ENCODE peak calls at places on chromosomes 16 and 17, in nine cellular contexts. One of them, this sample, is unnamed.

GRCh38 chr16:55341681-55342080 is 17.7 kb downstream of the IRX6 start:
- DNase-seq in stimulated activated CD8-positive, alpha-beta memory T cell treated with anti-CD3 and anti-CD28 coated beads, Interleukin-12 subunit alpha, Interleukin-12 subunit beta, amount 100 ng/mL, for 4 hours: no peak
- DNase-seq in T1000: no peak
- DNase-seq in mucosa of gallbladder: no peak
- DNase-seq in NK-92 treated with Interleukin-12 subunit alpha and Interleukin-12 subunit beta, amount 100 ng/mL, for 24 hours: no peak
- DNase-seq in GM20000: no peak
- DNase-seq in ELF-1: no peak
- DNase-seq in stimulated activated naive CD8-positive, alpha-beta T cell treated with anti-CD3 and anti-CD28 coated beads, Interleukin-15, amount 100 ng/mL, for 72 hours: no peak
- DNase-seq in neuronal stem cell: no peak
- DNase-seq in this sample: no peak

GRCh38 chr16:4390266-4391260 is 18.9 kb downstream of the VASN start:
- DNase-seq in T1000: no peak
- DNase-seq in mucosa of gallbladder: no peak
- DNase-seq in stimulated activated CD8-positive, alpha-beta memory T cell treated with anti-CD3 and anti-CD28 coated beads, Interleukin-12 subunit alpha, Interleukin-12 subunit beta, amount 100 ng/mL, for 4 hours: no peak
- DNase-seq in stimulated activated naive CD8-positive, alpha-beta T cell treated with anti-CD3 and anti-CD28 coated beads, Interleukin-15, amount 100 ng/mL, for 72 hours: no peak
- DNase-seq in NK-92 treated with Interleukin-12 subunit alpha and Interleukin-12 subunit beta, amount 100 ng/mL, for 24 hours: no peak
- DNase-seq in ELF-1: peak; percentile 47
- DNase-seq in neuronal stem cell: no peak
- DNase-seq in GM20000: no peak
- DNase-seq in this sample: no peak

GRCh38 chr17:21532763-21533385 is 156.7 kb downstream of the KCNJ12 start:
- DNase-seq in neuronal stem cell: no peak
- DNase-seq in GM20000: no peak
- DNase-seq in NK-92 treated with Interleukin-12 subunit alpha and Interleukin-12 subunit beta, amount 100 ng/mL, for 24 hours: no peak
- DNase-seq in stimulated activated CD8-positive, alpha-beta memory T cell treated with anti-CD3 and anti-CD28 coated beads, Interleukin-12 subunit alpha, Interleukin-12 subunit beta, amount 100 ng/mL, for 4 hours: no peak
- DNase-seq in ELF-1: no peak
- DNase-seq in stimulated activated naive CD8-positive, alpha-beta T cell treated with anti-CD3 and anti-CD28 coated beads, Interleukin-15, amount 100 ng/mL, for 72 hours: no peak
- DNase-seq in T1000: no peak
- DNase-seq in mucosa of gallbladder: no peak
- DNase-seq in this sample: no peak

GRCh38 chr16:3646348-3646920 is 8.1 kb upstream of the DNASE1 start:
- DNase-seq in ELF-1: peak; percentile 44
- DNase-seq in NK-92 treated with Interleukin-12 subunit alpha and Interleukin-12 subunit beta, amount 100 ng/mL, for 24 hours: no peak
- DNase-seq in stimulated activated CD8-positive, alpha-beta memory T cell treated with anti-CD3 and anti-CD28 coated beads, Interleukin-12 subunit alpha, Interleukin-12 subunit beta, amount 100 ng/mL, for 4 hours: no peak
- DNase-seq in GM20000: no peak
- DNase-seq in stimulated activated naive CD8-positive, alpha-beta T cell treated with anti-CD3 and anti-CD28 coated beads, Interleukin-15, amount 100 ng/mL, for 72 hours: no peak
- DNase-seq in neuronal stem cell: no peak
- DNase-seq in T1000: no peak
- DNase-seq in mucosa of gallbladder: peak; percentile 71
- DNase-seq in this sample: no peak

GRCh38 chr17:64992325-64992802 is 64.2 kb downstream of the GNA13 start:
- DNase-seq in stimulated activated CD8-positive, alpha-beta memory T cell treated with anti-CD3 and anti-CD28 coated beads, Interleukin-12 subunit alpha, Interleukin-12 subunit beta, amount 100 ng/mL, for 4 hours: no peak
- DNase-seq in neuronal stem cell: no peak
- DNase-seq in NK-92 treated with Interleukin-12 subunit alpha and Interleukin-12 subunit beta, amount 100 ng/mL, for 24 hours: no peak
- DNase-seq in GM20000: no peak
- DNase-seq in mucosa of gallbladder: no peak
- DNase-seq in stimulated activated naive CD8-positive, alpha-beta T cell treated with anti-CD3 and anti-CD28 coated beads, Interleukin-15, amount 100 ng/mL, for 72 hours: no peak
- DNase-seq in ELF-1: peak; percentile 77
- DNase-seq in T1000: peak; percentile 55
- DNase-seq in this sample: no peak

GRCh38 chr16:28532940-28533647 is 5.7 kb downstream of the NUPR1 start:
- DNase-seq in mucosa of gallbladder: no peak
- DNase-seq in stimulated activated naive CD8-positive, alpha-beta T cell treated with anti-CD3 and anti-CD28 coated beads, Interleukin-15, amount 100 ng/mL, for 72 hours: no peak
- DNase-seq in GM20000: no peak
- DNase-seq in T1000: no peak
- DNase-seq in neuronal stem cell: no peak
- DNase-seq in ELF-1: no peak
- DNase-seq in NK-92 treated with Interleukin-12 subunit alpha and Interleukin-12 subunit beta, amount 100 ng/mL, for 24 hours: no peak
- DNase-seq in stimulated activated CD8-positive, alpha-beta memory T cell treated with anti-CD3 and anti-CD28 coated beads, Interleukin-12 subunit alpha, Interleukin-12 subunit beta, amount 100 ng/mL, for 4 hours: no peak
- DNase-seq in this sample: no peak

GRCh38 chr17:65403616-65404015 is 157.8 kb downstream of the AXIN2 start:
- DNase-seq in stimulated activated CD8-positive, alpha-beta memory T cell treated with anti-CD3 and anti-CD28 coated beads, Interleukin-12 subunit alpha, Interleukin-12 subunit beta, amount 100 ng/mL, for 4 hours: no peak
- DNase-seq in neuronal stem cell: no peak
- DNase-seq in GM20000: no peak
- DNase-seq in NK-92 treated with Interleukin-12 subunit alpha and Interleukin-12 subunit beta, amount 100 ng/mL, for 24 hours: no peak
- DNase-seq in T1000: no peak
- DNase-seq in stimulated activated naive CD8-positive, alpha-beta T cell treated with anti-CD3 and anti-CD28 coated beads, Interleukin-15, amount 100 ng/mL, for 72 hours: no peak
- DNase-seq in mucosa of gallbladder: no peak
- DNase-seq in ELF-1: peak; percentile 47
- DNase-seq in this sample: no peak

GRCh38 chr16:67415872-67416793 is at the start of gene ZDHHC1:
- DNase-seq in neuronal stem cell: peak; percentile 69
- DNase-seq in GM20000: peak; percentile 91
- DNase-seq in mucosa of gallbladder: peak; percentile 64
- DNase-seq in ELF-1: peak; percentile 82
- DNase-seq in T1000: peak; percentile 45
- DNase-seq in stimulated activated CD8-positive, alpha-beta memory T cell treated with anti-CD3 and anti-CD28 coated beads, Interleukin-12 subunit alpha, Interleukin-12 subunit beta, amount 100 ng/mL, for 4 hours: peak; percentile 24
- DNase-seq in NK-92 treated with Interleukin-12 subunit alpha and Interleukin-12 subunit beta, amount 100 ng/mL, for 24 hours: no peak
- DNase-seq in stimulated activated naive CD8-positive, alpha-beta T cell treated with anti-CD3 and anti-CD28 coated beads, Interleukin-15, amount 100 ng/mL, for 72 hours: peak; percentile 67
- DNase-seq in this sample: peak; percentile 69

GRCh38 chr17:70969540-70970034 is 800.3 kb downstream of the KCNJ2 start:
- DNase-seq in mucosa of gallbladder: no peak
- DNase-seq in stimulated activated naive CD8-positive, alpha-beta T cell treated with anti-CD3 and anti-CD28 coated beads, Interleukin-15, amount 100 ng/mL, for 72 hours: no peak
- DNase-seq in ELF-1: no peak
- DNase-seq in T1000: no peak
- DNase-seq in GM20000: no peak
- DNase-seq in stimulated activated CD8-positive, alpha-beta memory T cell treated with anti-CD3 and anti-CD28 coated beads, Interleukin-12 subunit alpha, Interleukin-12 subunit beta, amount 100 ng/mL, for 4 hours: no peak
- DNase-seq in neuronal stem cell: no peak
- DNase-seq in NK-92 treated with Interleukin-12 subunit alpha and Interleukin-12 subunit beta, amount 100 ng/mL, for 24 hours: no peak
- DNase-seq in this sample: no peak

GRCh38 chr17:17191346-17191792 is 14.8 kb downstream of the PLD6 start:
- DNase-seq in NK-92 treated with Interleukin-12 subunit alpha and Interleukin-12 subunit beta, amount 100 ng/mL, for 24 hours: no peak
- DNase-seq in GM20000: no peak
- DNase-seq in T1000: no peak
- DNase-seq in ELF-1: peak; percentile 45
- DNase-seq in stimulated activated naive CD8-positive, alpha-beta T cell treated with anti-CD3 and anti-CD28 coated beads, Interleukin-15, amount 100 ng/mL, for 72 hours: no peak
- DNase-seq in neuronal stem cell: no peak
- DNase-seq in mucosa of gallbladder: no peak
- DNase-seq in stimulated activated CD8-positive, alpha-beta memory T cell treated with anti-CD3 and anti-CD28 coated beads, Interleukin-12 subunit alpha, Interleukin-12 subunit beta, amount 100 ng/mL, for 4 hours: no peak
- DNase-seq in this sample: no peak

GRCh38 chr16:81586421-81586820 is 141.8 kb downstream of the CMIP start:
- DNase-seq in GM20000: no peak
- DNase-seq in stimulated activated CD8-positive, alpha-beta memory T cell treated with anti-CD3 and anti-CD28 coated beads, Interleukin-12 subunit alpha, Interleukin-12 subunit beta, amount 100 ng/mL, for 4 hours: no peak
- DNase-seq in ELF-1: peak; percentile 82
- DNase-seq in neuronal stem cell: no peak
- DNase-seq in T1000: no peak
- DNase-seq in stimulated activated naive CD8-positive, alpha-beta T cell treated with anti-CD3 and anti-CD28 coated beads, Interleukin-15, amount 100 ng/mL, for 72 hours: no peak
- DNase-seq in NK-92 treated with Interleukin-12 subunit alpha and Interleukin-12 subunit beta, amount 100 ng/mL, for 24 hours: no peak
- DNase-seq in mucosa of gallbladder: no peak
- DNase-seq in this sample: no peak

GRCh38 chr17:46943511-46944393 is 20.8 kb downstream of the GOSR2 start:
- DNase-seq in T1000: no peak
- DNase-seq in ELF-1: peak; percentile 73
- DNase-seq in NK-92 treated with Interleukin-12 subunit alpha and Interleukin-12 subunit beta, amount 100 ng/mL, for 24 hours: no peak
- DNase-seq in GM20000: no peak
- DNase-seq in neuronal stem cell: no peak
- DNase-seq in mucosa of gallbladder: no peak
- DNase-seq in stimulated activated CD8-positive, alpha-beta memory T cell treated with anti-CD3 and anti-CD28 coated beads, Interleukin-12 subunit alpha, Interleukin-12 subunit beta, amount 100 ng/mL, for 4 hours: no peak
- DNase-seq in stimulated activated naive CD8-positive, alpha-beta T cell treated with anti-CD3 and anti-CD28 coated beads, Interleukin-15, amount 100 ng/mL, for 72 hours: no peak
- DNase-seq in this sample: no peak

GRCh38 chr16:51359141-51359960 is 208.3 kb upstream of the SALL1 start:
- DNase-seq in stimulated activated CD8-positive, alpha-beta memory T cell treated with anti-CD3 and anti-CD28 coated beads, Interleukin-12 subunit alpha, Interleukin-12 subunit beta, amount 100 ng/mL, for 4 hours: no peak
- DNase-seq in NK-92 treated with Interleukin-12 subunit alpha and Interleukin-12 subunit beta, amount 100 ng/mL, for 24 hours: no peak
- DNase-seq in stimulated activated naive CD8-positive, alpha-beta T cell treated with anti-CD3 and anti-CD28 coated beads, Interleukin-15, amount 100 ng/mL, for 72 hours: no peak
- DNase-seq in ELF-1: peak; percentile 88
- DNase-seq in neuronal stem cell: peak; percentile 88
- DNase-seq in T1000: no peak
- DNase-seq in GM20000: no peak
- DNase-seq in mucosa of gallbladder: peak; percentile 63
- DNase-seq in this sample: no peak

GRCh38 chr16:3358884-3359283 is 3.2 kb downstream of the OR2C1 start:
- DNase-seq in ELF-1: no peak
- DNase-seq in stimulated activated CD8-positive, alpha-beta memory T cell treated with anti-CD3 and anti-CD28 coated beads, Interleukin-12 subunit alpha, Interleukin-12 subunit beta, amount 100 ng/mL, for 4 hours: no peak
- DNase-seq in mucosa of gallbladder: no peak
- DNase-seq in neuronal stem cell: no peak
- DNase-seq in T1000: no peak
- DNase-seq in GM20000: no peak
- DNase-seq in NK-92 treated with Interleukin-12 subunit alpha and Interleukin-12 subunit beta, amount 100 ng/mL, for 24 hours: no peak
- DNase-seq in stimulated activated naive CD8-positive, alpha-beta T cell treated with anti-CD3 and anti-CD28 coated beads, Interleukin-15, amount 100 ng/mL, for 72 hours: no peak
- DNase-seq in this sample: no peak

GRCh38 chr17:43579570-43580140 is 33.5 kb upstream of the ETV4 start:
- DNase-seq in stimulated activated CD8-positive, alpha-beta memory T cell treated with anti-CD3 and anti-CD28 coated beads, Interleukin-12 subunit alpha, Interleukin-12 subunit beta, amount 100 ng/mL, for 4 hours: no peak
- DNase-seq in ELF-1: no peak
- DNase-seq in stimulated activated naive CD8-positive, alpha-beta T cell treated with anti-CD3 and anti-CD28 coated beads, Interleukin-15, amount 100 ng/mL, for 72 hours: no peak
- DNase-seq in T1000: peak; percentile 57
- DNase-seq in mucosa of gallbladder: no peak
- DNase-seq in neuronal stem cell: no peak
- DNase-seq in NK-92 treated with Interleukin-12 subunit alpha and Interleukin-12 subunit beta, amount 100 ng/mL, for 24 hours: no peak
- DNase-seq in GM20000: no peak
- DNase-seq in this sample: no peak

GRCh38 chr16:86335266-86336172 is 174.8 kb upstream of the FOXF1 start:
- DNase-seq in mucosa of gallbladder: no peak
- DNase-seq in GM20000: no peak
- DNase-seq in stimulated activated CD8-positive, alpha-beta memory T cell treated with anti-CD3 and anti-CD28 coated beads, Interleukin-12 subunit alpha, Interleukin-12 subunit beta, amount 100 ng/mL, for 4 hours: no peak
- DNase-seq in T1000: no peak
- DNase-seq in neuronal stem cell: no peak
- DNase-seq in NK-92 treated with Interleukin-12 subunit alpha and Interleukin-12 subunit beta, amount 100 ng/mL, for 24 hours: no peak
- DNase-seq in ELF-1: no peak
- DNase-seq in stimulated activated naive CD8-positive, alpha-beta T cell treated with anti-CD3 and anti-CD28 coated beads, Interleukin-15, amount 100 ng/mL, for 72 hours: no peak
- DNase-seq in this sample: no peak

GRCh38 chr16:24776486-24777220 is 47.2 kb downstream of the TNRC6A start:
- DNase-seq in stimulated activated naive CD8-positive, alpha-beta T cell treated with anti-CD3 and anti-CD28 coated beads, Interleukin-15, amount 100 ng/mL, for 72 hours: no peak
- DNase-seq in NK-92 treated with Interleukin-12 subunit alpha and Interleukin-12 subunit beta, amount 100 ng/mL, for 24 hours: no peak
- DNase-seq in mucosa of gallbladder: no peak
- DNase-seq in GM20000: no peak
- DNase-seq in ELF-1: no peak
- DNase-seq in T1000: no peak
- DNase-seq in neuronal stem cell: no peak
- DNase-seq in stimulated activated CD8-positive, alpha-beta memory T cell treated with anti-CD3 and anti-CD28 coated beads, Interleukin-12 subunit alpha, Interleukin-12 subunit beta, amount 100 ng/mL, for 4 hours: no peak
- DNase-seq in this sample: no peak

GRCh38 chr17:81040791-81041337 is 5.9 kb downstream of the BAIAP2 start:
- DNase-seq in NK-92 treated with Interleukin-12 subunit alpha and Interleukin-12 subunit beta, amount 100 ng/mL, for 24 hours: no peak
- DNase-seq in stimulated activated CD8-positive, alpha-beta memory T cell treated with anti-CD3 and anti-CD28 coated beads, Interleukin-12 subunit alpha, Interleukin-12 subunit beta, amount 100 ng/mL, for 4 hours: no peak
- DNase-seq in mucosa of gallbladder: no peak
- DNase-seq in T1000: no peak
- DNase-seq in GM20000: peak; percentile 63
- DNase-seq in ELF-1: peak; percentile 59
- DNase-seq in neuronal stem cell: no peak
- DNase-seq in stimulated activated naive CD8-positive, alpha-beta T cell treated with anti-CD3 and anti-CD28 coated beads, Interleukin-15, amount 100 ng/mL, for 72 hours: peak; percentile 39
- DNase-seq in this sample: no peak

GRCh38 chr16:2900526-2901075 is 11.1 kb upstream of the FLYWCH1 start:
- DNase-seq in NK-92 treated with Interleukin-12 subunit alpha and Interleukin-12 subunit beta, amount 100 ng/mL, for 24 hours: no peak
- DNase-seq in stimulated activated CD8-positive, alpha-beta memory T cell treated with anti-CD3 and anti-CD28 coated beads, Interleukin-12 subunit alpha, Interleukin-12 subunit beta, amount 100 ng/mL, for 4 hours: no peak
- DNase-seq in ELF-1: no peak
- DNase-seq in GM20000: no peak
- DNase-seq in neuronal stem cell: no peak
- DNase-seq in stimulated activated naive CD8-positive, alpha-beta T cell treated with anti-CD3 and anti-CD28 coated beads, Interleukin-15, amount 100 ng/mL, for 72 hours: no peak
- DNase-seq in mucosa of gallbladder: no peak
- DNase-seq in T1000: no peak
- DNase-seq in this sample: no peak

GRCh38 chr16:84925092-84925772 is 86.1 kb downstream of the ZDHHC7 start:
- DNase-seq in GM20000: peak; percentile 72
- DNase-seq in stimulated activated naive CD8-positive, alpha-beta T cell treated with anti-CD3 and anti-CD28 coated beads, Interleukin-15, amount 100 ng/mL, for 72 hours: peak; percentile 71
- DNase-seq in T1000: no peak
- DNase-seq in mucosa of gallbladder: peak; percentile 48
- DNase-seq in NK-92 treated with Interleukin-12 subunit alpha and Interleukin-12 subunit beta, amount 100 ng/mL, for 24 hours: peak; percentile 10
- DNase-seq in neuronal stem cell: no peak
- DNase-seq in ELF-1: peak; percentile 74
- DNase-seq in stimulated activated CD8-positive, alpha-beta memory T cell treated with anti-CD3 and anti-CD28 coated beads, Interleukin-12 subunit alpha, Interleukin-12 subunit beta, amount 100 ng/mL, for 4 hours: peak; percentile 26
- DNase-seq in this sample: peak; percentile 88

GRCh38 chr16:20984019-20984418 is 83.4 kb downstream of the LYRM1 start:
- DNase-seq in T1000: no peak
- DNase-seq in stimulated activated naive CD8-positive, alpha-beta T cell treated with anti-CD3 and anti-CD28 coated beads, Interleukin-15, amount 100 ng/mL, for 72 hours: no peak
- DNase-seq in NK-92 treated with Interleukin-12 subunit alpha and Interleukin-12 subunit beta, amount 100 ng/mL, for 24 hours: no peak
- DNase-seq in mucosa of gallbladder: no peak
- DNase-seq in ELF-1: no peak
- DNase-seq in GM20000: no peak
- DNase-seq in stimulated activated CD8-positive, alpha-beta memory T cell treated with anti-CD3 and anti-CD28 coated beads, Interleukin-12 subunit alpha, Interleukin-12 subunit beta, amount 100 ng/mL, for 4 hours: no peak
- DNase-seq in neuronal stem cell: no peak
- DNase-seq in this sample: no peak

GRCh38 chr16:89200124-89200849 is at the start of gene SLC22A31:
- DNase-seq in GM20000: no peak
- DNase-seq in T1000: no peak
- DNase-seq in neuronal stem cell: no peak
- DNase-seq in stimulated activated naive CD8-positive, alpha-beta T cell treated with anti-CD3 and anti-CD28 coated beads, Interleukin-15, amount 100 ng/mL, for 72 hours: no peak
- DNase-seq in mucosa of gallbladder: no peak
- DNase-seq in ELF-1: no peak
- DNase-seq in stimulated activated CD8-positive, alpha-beta memory T cell treated with anti-CD3 and anti-CD28 coated beads, Interleukin-12 subunit alpha, Interleukin-12 subunit beta, amount 100 ng/mL, for 4 hours: no peak
- DNase-seq in NK-92 treated with Interleukin-12 subunit alpha and Interleukin-12 subunit beta, amount 100 ng/mL, for 24 hours: no peak
- DNase-seq in this sample: no peak

GRCh38 chr16:89096768-89097527 is 3.3 kb downstream of the ACSF3 start:
- DNase-seq in T1000: no peak
- DNase-seq in NK-92 treated with Interleukin-12 subunit alpha and Interleukin-12 subunit beta, amount 100 ng/mL, for 24 hours: no peak
- DNase-seq in GM20000: no peak
- DNase-seq in neuronal stem cell: no peak
- DNase-seq in stimulated activated naive CD8-positive, alpha-beta T cell treated with anti-CD3 and anti-CD28 coated beads, Interleukin-15, amount 100 ng/mL, for 72 hours: peak; percentile 73
- DNase-seq in stimulated activated CD8-positive, alpha-beta memory T cell treated with anti-CD3 and anti-CD28 coated beads, Interleukin-12 subunit alpha, Interleukin-12 subunit beta, amount 100 ng/mL, for 4 hours: peak; percentile 68
- DNase-seq in mucosa of gallbladder: no peak
- DNase-seq in ELF-1: no peak
- DNase-seq in this sample: peak; percentile 52

GRCh38 chr16:89646906-89647305 is 10.6 kb downstream of the CHMP1A start:
- DNase-seq in stimulated activated naive CD8-positive, alpha-beta T cell treated with anti-CD3 and anti-CD28 coated beads, Interleukin-15, amount 100 ng/mL, for 72 hours: no peak
- DNase-seq in T1000: no peak
- DNase-seq in stimulated activated CD8-positive, alpha-beta memory T cell treated with anti-CD3 and anti-CD28 coated beads, Interleukin-12 subunit alpha, Interleukin-12 subunit beta, amount 100 ng/mL, for 4 hours: no peak
- DNase-seq in NK-92 treated with Interleukin-12 subunit alpha and Interleukin-12 subunit beta, amount 100 ng/mL, for 24 hours: no peak
- DNase-seq in GM20000: no peak
- DNase-seq in ELF-1: no peak
- DNase-seq in mucosa of gallbladder: no peak
- DNase-seq in neuronal stem cell: no peak
- DNase-seq in this sample: no peak

GRCh38 chr17:8300629-8301242 is 5.5 kb upstream of the SLC25A35 start:
- DNase-seq in neuronal stem cell: peak; percentile 51
- DNase-seq in stimulated activated naive CD8-positive, alpha-beta T cell treated with anti-CD3 and anti-CD28 coated beads, Interleukin-15, amount 100 ng/mL, for 72 hours: peak; percentile 55
- DNase-seq in ELF-1: peak; percentile 78
- DNase-seq in NK-92 treated with Interleukin-12 subunit alpha and Interleukin-12 subunit beta, amount 100 ng/mL, for 24 hours: peak; percentile 10
- DNase-seq in GM20000: peak; percentile 86
- DNase-seq in mucosa of gallbladder: peak; percentile 47
- DNase-seq in T1000: no peak
- DNase-seq in stimulated activated CD8-positive, alpha-beta memory T cell treated with anti-CD3 and anti-CD28 coated beads, Interleukin-12 subunit alpha, Interleukin-12 subunit beta, amount 100 ng/mL, for 4 hours: peak; percentile 31
- DNase-seq in this sample: peak; percentile 73

GRCh38 chr17:76923491-76923890 is 55.3 kb downstream of the MGAT5B start:
- DNase-seq in NK-92 treated with Interleukin-12 subunit alpha and Interleukin-12 subunit beta, amount 100 ng/mL, for 24 hours: no peak
- DNase-seq in GM20000: no peak
- DNase-seq in neuronal stem cell: no peak
- DNase-seq in stimulated activated CD8-positive, alpha-beta memory T cell treated with anti-CD3 and anti-CD28 coated beads, Interleukin-12 subunit alpha, Interleukin-12 subunit beta, amount 100 ng/mL, for 4 hours: no peak
- DNase-seq in stimulated activated naive CD8-positive, alpha-beta T cell treated with anti-CD3 and anti-CD28 coated beads, Interleukin-15, amount 100 ng/mL, for 72 hours: no peak
- DNase-seq in T1000: no peak
- DNase-seq in mucosa of gallbladder: no peak
- DNase-seq in ELF-1: no peak
- DNase-seq in this sample: no peak

GRCh38 chr16:22183901-22184614 is 21.8 kb downstream of the SDR42E2 start:
- DNase-seq in stimulated activated naive CD8-positive, alpha-beta T cell treated with anti-CD3 and anti-CD28 coated beads, Interleukin-15, amount 100 ng/mL, for 72 hours: no peak
- DNase-seq in stimulated activated CD8-positive, alpha-beta memory T cell treated with anti-CD3 and anti-CD28 coated beads, Interleukin-12 subunit alpha, Interleukin-12 subunit beta, amount 100 ng/mL, for 4 hours: no peak
- DNase-seq in GM20000: no peak
- DNase-seq in ELF-1: no peak
- DNase-seq in mucosa of gallbladder: no peak
- DNase-seq in T1000: no peak
- DNase-seq in NK-92 treated with Interleukin-12 subunit alpha and Interleukin-12 subunit beta, amount 100 ng/mL, for 24 hours: no peak
- DNase-seq in neuronal stem cell: no peak
- DNase-seq in this sample: no peak

GRCh38 chr17:17351356-17351891 is 48.3 kb downstream of the NT5M start:
- DNase-seq in stimulated activated CD8-positive, alpha-beta memory T cell treated with anti-CD3 and anti-CD28 coated beads, Interleukin-12 subunit alpha, Interleukin-12 subunit beta, amount 100 ng/mL, for 4 hours: no peak
- DNase-seq in GM20000: no peak
- DNase-seq in neuronal stem cell: no peak
- DNase-seq in stimulated activated naive CD8-positive, alpha-beta T cell treated with anti-CD3 and anti-CD28 coated beads, Interleukin-15, amount 100 ng/mL, for 72 hours: no peak
- DNase-seq in ELF-1: no peak
- DNase-seq in T1000: no peak
- DNase-seq in NK-92 treated with Interleukin-12 subunit alpha and Interleukin-12 subunit beta, amount 100 ng/mL, for 24 hours: no peak
- DNase-seq in mucosa of gallbladder: no peak
- DNase-seq in this sample: no peak

GRCh38 chr17:20197527-20197926 is 188.4 kb downstream of the SPECC1 start:
- DNase-seq in NK-92 treated with Interleukin-12 subunit alpha and Interleukin-12 subunit beta, amount 100 ng/mL, for 24 hours: no peak
- DNase-seq in T1000: no peak
- DNase-seq in GM20000: no peak
- DNase-seq in ELF-1: no peak
- DNase-seq in stimulated activated naive CD8-positive, alpha-beta T cell treated with anti-CD3 and anti-CD28 coated beads, Interleukin-15, amount 100 ng/mL, for 72 hours: no peak
- DNase-seq in stimulated activated CD8-positive, alpha-beta memory T cell treated with anti-CD3 and anti-CD28 coated beads, Interleukin-12 subunit alpha, Interleukin-12 subunit beta, amount 100 ng/mL, for 4 hours: no peak
- DNase-seq in neuronal stem cell: no peak
- DNase-seq in mucosa of gallbladder: no peak
- DNase-seq in this sample: no peak

GRCh38 chr17:628507-628941 is 86.1 kb downstream of the VPS53 start:
- DNase-seq in GM20000: no peak
- DNase-seq in ELF-1: no peak
- DNase-seq in neuronal stem cell: no peak
- DNase-seq in T1000: no peak
- DNase-seq in mucosa of gallbladder: no peak
- DNase-seq in stimulated activated CD8-positive, alpha-beta memory T cell treated with anti-CD3 and anti-CD28 coated beads, Interleukin-12 subunit alpha, Interleukin-12 subunit beta, amount 100 ng/mL, for 4 hours: no peak
- DNase-seq in NK-92 treated with Interleukin-12 subunit alpha and Interleukin-12 subunit beta, amount 100 ng/mL, for 24 hours: no peak
- DNase-seq in stimulated activated naive CD8-positive, alpha-beta T cell treated with anti-CD3 and anti-CD28 coated beads, Interleukin-15, amount 100 ng/mL, for 72 hours: no peak
- DNase-seq in this sample: no peak

GRCh38 chr17:73255671-73256181 is 6.0 kb downstream of the CPSF4L start:
- DNase-seq in ELF-1: peak; percentile 89
- DNase-seq in neuronal stem cell: peak; percentile 74
- DNase-seq in NK-92 treated with Interleukin-12 subunit alpha and Interleukin-12 subunit beta, amount 100 ng/mL, for 24 hours: peak; percentile 43
- DNase-seq in stimulated activated naive CD8-positive, alpha-beta T cell treated with anti-CD3 and anti-CD28 coated beads, Interleukin-15, amount 100 ng/mL, for 72 hours: peak; percentile 56
- DNase-seq in mucosa of gallbladder: peak; percentile 40
- DNase-seq in stimulated activated CD8-positive, alpha-beta memory T cell treated with anti-CD3 and anti-CD28 coated beads, Interleukin-12 subunit alpha, Interleukin-12 subunit beta, amount 100 ng/mL, for 4 hours: peak; percentile 15
- DNase-seq in GM20000: peak; percentile 73
- DNase-seq in T1000: peak; percentile 21
- DNase-seq in this sample: peak; percentile 49